ENCODE peak calls at places on chromosomes 6 and 20, in nine cellular contexts. One of them, this sample, is unnamed.
A peak's percentile ranks its signal among the peaks of the same experiment; 100 is the strongest.

GRCh38 chr20:33664085-33664761 is 2.1 kb downstream of the C20orf144 start:
- DNase-seq in cardiac muscle cell: no peak
- DNase-seq in WTC11: no peak
- DNase-seq in PC-3: no peak
- DNase-seq in choroid plexus epithelial cell: no peak
- DNase-seq in esophagus squamous epithelium: no peak
- DNase-seq in brain microvascular endothelial cell: no peak
- DNase-seq in AG04449: no peak
- DNase-seq in endothelial cell: no peak
- DNase-seq in this sample: no peak

GRCh38 chr6:22437665-22438064 is 131.7 kb upstream of the HDGFL1 start:
- DNase-seq in cardiac muscle cell: no peak
- DNase-seq in WTC11: no peak
- DNase-seq in PC-3: peak; percentile 38
- DNase-seq in choroid plexus epithelial cell: peak; percentile 5
- DNase-seq in esophagus squamous epithelium: no peak
- DNase-seq in brain microvascular endothelial cell: no peak
- DNase-seq in AG04449: no peak
- DNase-seq in endothelial cell: no peak
- DNase-seq in this sample: no peak

GRCh38 chr6:125922322-125922860 is 34.2 kb upstream of the HINT3 start:
- DNase-seq in cardiac muscle cell: no peak
- DNase-seq in WTC11: no peak
- DNase-seq in PC-3: peak; percentile 59
- DNase-seq in choroid plexus epithelial cell: no peak
- DNase-seq in esophagus squamous epithelium: no peak
- DNase-seq in brain microvascular endothelial cell: no peak
- DNase-seq in AG04449: no peak
- DNase-seq in endothelial cell: no peak
- DNase-seq in this sample: no peak

GRCh38 chr6:30443657-30444450 is 45.5 kb upstream of the HLA-E start:
- DNase-seq in cardiac muscle cell: peak; percentile 20
- DNase-seq in WTC11: peak; percentile 46
- DNase-seq in PC-3: no peak
- DNase-seq in choroid plexus epithelial cell: peak; percentile 17
- DNase-seq in esophagus squamous epithelium: no peak
- DNase-seq in brain microvascular endothelial cell: no peak
- DNase-seq in AG04449: no peak
- DNase-seq in endothelial cell: no peak
- DNase-seq in this sample: no peak

GRCh38 chr6:150252714-150253444 is 110.0 kb downstream of the PPP1R14C start:
- DNase-seq in cardiac muscle cell: no peak
- DNase-seq in WTC11: no peak
- DNase-seq in PC-3: peak; percentile 42
- DNase-seq in choroid plexus epithelial cell: no peak
- DNase-seq in esophagus squamous epithelium: no peak
- DNase-seq in brain microvascular endothelial cell: no peak
- DNase-seq in AG04449: no peak
- DNase-seq in endothelial cell: no peak
- DNase-seq in this sample: no peak

GRCh38 chr6:16944601-16945000 is 157.2 kb upstream of the STMND1 start:
- DNase-seq in cardiac muscle cell: peak; percentile 30
- DNase-seq in WTC11: no peak
- DNase-seq in PC-3: no peak
- DNase-seq in choroid plexus epithelial cell: no peak
- DNase-seq in esophagus squamous epithelium: no peak
- DNase-seq in brain microvascular endothelial cell: no peak
- DNase-seq in AG04449: no peak
- DNase-seq in endothelial cell: no peak
- DNase-seq in this sample: no peak

GRCh38 chr6:99184696-99185095 is 164.8 kb downstream of the FAXC start:
- DNase-seq in cardiac muscle cell: no peak
- DNase-seq in WTC11: no peak
- DNase-seq in PC-3: no peak
- DNase-seq in choroid plexus epithelial cell: no peak
- DNase-seq in esophagus squamous epithelium: no peak
- DNase-seq in brain microvascular endothelial cell: no peak
- DNase-seq in AG04449: no peak
- DNase-seq in endothelial cell: no peak
- DNase-seq in this sample: no peak

GRCh38 chr20:52746768-52747167 is 225.4 kb upstream of the TSHZ2 start:
- DNase-seq in cardiac muscle cell: peak; percentile 27
- DNase-seq in WTC11: no peak
- DNase-seq in PC-3: no peak
- DNase-seq in choroid plexus epithelial cell: no peak
- DNase-seq in esophagus squamous epithelium: no peak
- DNase-seq in brain microvascular endothelial cell: no peak
- DNase-seq in AG04449: no peak
- DNase-seq in endothelial cell: no peak
- DNase-seq in this sample: no peak

GRCh38 chr6:34528996-34529664 is 27.0 kb downstream of the SPDEF start:
- DNase-seq in cardiac muscle cell: no peak
- DNase-seq in WTC11: no peak
- DNase-seq in PC-3: no peak
- DNase-seq in choroid plexus epithelial cell: no peak
- DNase-seq in esophagus squamous epithelium: no peak
- DNase-seq in brain microvascular endothelial cell: no peak
- DNase-seq in AG04449: no peak
- DNase-seq in endothelial cell: no peak
- DNase-seq in this sample: no peak

GRCh38 chr6:34526241-34526972 is 29.7 kb downstream of the SPDEF start:
- DNase-seq in cardiac muscle cell: no peak
- DNase-seq in WTC11: no peak
- DNase-seq in PC-3: no peak
- DNase-seq in choroid plexus epithelial cell: no peak
- DNase-seq in esophagus squamous epithelium: no peak
- DNase-seq in brain microvascular endothelial cell: no peak
- DNase-seq in AG04449: no peak
- DNase-seq in endothelial cell: no peak
- DNase-seq in this sample: no peak

GRCh38 chr6:34526992-34527728 is 29.0 kb downstream of the SPDEF start:
- DNase-seq in cardiac muscle cell: peak; percentile 95
- DNase-seq in WTC11: peak; percentile 96
- DNase-seq in PC-3: peak; percentile 95
- DNase-seq in choroid plexus epithelial cell: peak; percentile 92
- DNase-seq in esophagus squamous epithelium: peak; percentile 64
- DNase-seq in brain microvascular endothelial cell: peak; percentile 89
- DNase-seq in AG04449: peak; percentile 26
- DNase-seq in endothelial cell: peak; percentile 97
- DNase-seq in this sample: peak; percentile 96

GRCh38 chr6:34529665-34530327 is 26.3 kb downstream of the SPDEF start:
- DNase-seq in cardiac muscle cell: peak; percentile 16
- DNase-seq in WTC11: no peak
- DNase-seq in PC-3: peak; percentile 53
- DNase-seq in choroid plexus epithelial cell: no peak
- DNase-seq in esophagus squamous epithelium: no peak
- DNase-seq in brain microvascular endothelial cell: no peak
- DNase-seq in AG04449: no peak
- DNase-seq in endothelial cell: no peak
- DNase-seq in this sample: no peak

DNA sequence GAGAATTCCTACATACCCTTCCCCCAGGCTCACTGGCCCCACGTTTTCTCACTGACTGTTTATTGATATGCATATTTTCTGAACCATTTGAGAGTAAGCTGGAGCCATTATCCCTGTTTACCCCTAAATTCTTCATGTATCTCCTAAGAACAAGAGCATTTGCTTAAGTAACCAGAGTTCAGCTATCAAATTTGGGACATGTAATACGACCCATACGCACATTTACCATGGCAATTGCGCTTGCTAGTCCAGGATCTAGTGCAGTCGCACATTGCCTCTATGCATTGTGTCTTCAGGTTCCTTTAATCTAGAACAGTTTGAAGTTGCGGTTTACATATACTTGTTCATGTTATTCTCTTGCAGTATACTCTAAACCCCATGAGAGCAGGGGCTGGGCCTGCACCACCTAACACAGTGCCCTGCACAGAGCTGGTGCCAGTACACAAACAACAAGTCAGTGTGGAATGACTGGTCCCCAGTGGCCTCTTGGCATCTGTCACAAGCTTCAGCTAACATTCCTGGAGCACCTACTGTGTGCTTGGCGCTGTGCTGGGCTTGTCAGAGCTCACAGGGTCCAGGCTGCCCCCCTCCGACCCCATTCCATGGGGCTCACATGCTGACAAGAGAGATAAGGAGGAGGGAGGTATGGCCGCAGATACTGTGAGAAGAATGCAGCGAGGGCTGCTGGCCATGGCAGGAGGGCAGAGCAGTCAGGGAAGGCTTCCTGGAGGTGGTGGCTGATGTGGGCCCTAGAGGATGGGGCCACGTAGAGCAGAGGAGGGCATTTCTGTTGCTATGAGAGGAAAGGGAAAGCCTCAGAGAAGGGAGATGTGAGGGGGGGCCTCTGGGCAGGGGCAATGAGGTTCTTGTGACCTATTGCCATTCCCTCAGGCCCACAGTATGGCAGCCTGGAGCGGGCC is 28.1 kb downstream of the SPDEF start:
- DNase-seq in cardiac muscle cell: no peak
- DNase-seq in WTC11: no peak
- DNase-seq in PC-3: no peak
- DNase-seq in choroid plexus epithelial cell: no peak
- DNase-seq in esophagus squamous epithelium: no peak
- DNase-seq in brain microvascular endothelial cell: no peak
- DNase-seq in AG04449: no peak
- DNase-seq in endothelial cell: no peak
- DNase-seq in this sample: no peak
- TF ChIP-seq CTCF in cardiac muscle cell: no peak
- TF ChIP-seq CTCF in WTC11: no peak
- TF ChIP-seq CTCF in PC-3: no peak
- TF ChIP-seq CTCF in choroid plexus epithelial cell: no peak
- TF ChIP-seq CTCF in esophagus squamous epithelium: no peak
- TF ChIP-seq CTCF in brain microvascular endothelial cell: no peak
- TF ChIP-seq CTCF in AG04449: no peak
- TF ChIP-seq CTCF in endothelial cell: no peak
- TF ChIP-seq CTCF in this sample: no peak

GRCh38 chr6:132598473-132598872 is 8.9 kb upstream of the TAAR5 start:
- DNase-seq in cardiac muscle cell: peak; percentile 2
- DNase-seq in WTC11: peak; percentile 14
- DNase-seq in PC-3: peak; percentile 38
- DNase-seq in choroid plexus epithelial cell: no peak
- DNase-seq in esophagus squamous epithelium: no peak
- DNase-seq in brain microvascular endothelial cell: no peak
- DNase-seq in AG04449: no peak
- DNase-seq in endothelial cell: peak; percentile 7
- DNase-seq in this sample: no peak
- TF ChIP-seq CTCF in cardiac muscle cell: peak; percentile 30
- TF ChIP-seq CTCF in WTC11: peak; percentile 35
- TF ChIP-seq CTCF in PC-3: peak; percentile 52
- TF ChIP-seq CTCF in choroid plexus epithelial cell: peak; percentile 33
- TF ChIP-seq CTCF in esophagus squamous epithelium: peak; percentile 40
- TF ChIP-seq CTCF in brain microvascular endothelial cell: peak; percentile 50
- TF ChIP-seq CTCF in AG04449: no peak
- TF ChIP-seq CTCF in endothelial cell: no peak
- TF ChIP-seq CTCF in this sample: no peak

GRCh38 chr6:135434095-135434494 is 63.4 kb downstream of the AHI1 start:
- DNase-seq in cardiac muscle cell: no peak
- DNase-seq in WTC11: no peak
- DNase-seq in PC-3: no peak
- DNase-seq in choroid plexus epithelial cell: no peak
- DNase-seq in esophagus squamous epithelium: no peak
- DNase-seq in brain microvascular endothelial cell: no peak
- DNase-seq in AG04449: no peak
- DNase-seq in endothelial cell: no peak
- DNase-seq in this sample: no peak

GRCh38 chr6:135439549-135439948 is 58.0 kb downstream of the AHI1 start:
- DNase-seq in cardiac muscle cell: no peak
- DNase-seq in WTC11: no peak
- DNase-seq in PC-3: no peak
- DNase-seq in choroid plexus epithelial cell: no peak
- DNase-seq in esophagus squamous epithelium: no peak
- DNase-seq in brain microvascular endothelial cell: no peak
- DNase-seq in AG04449: no peak
- DNase-seq in endothelial cell: no peak
- DNase-seq in this sample: no peak

GRCh38 chr6:135440087-135440792 is 57.3 kb downstream of the AHI1 start:
- DNase-seq in cardiac muscle cell: no peak
- DNase-seq in WTC11: no peak
- DNase-seq in PC-3: no peak
- DNase-seq in choroid plexus epithelial cell: peak; percentile 23
- DNase-seq in esophagus squamous epithelium: no peak
- DNase-seq in brain microvascular endothelial cell: no peak
- DNase-seq in AG04449: no peak
- DNase-seq in endothelial cell: no peak
- DNase-seq in this sample: no peak

GRCh38 chr6:135438907-135439535 is 58.5 kb downstream of the AHI1 start:
- DNase-seq in cardiac muscle cell: peak; percentile 40
- DNase-seq in WTC11: no peak
- DNase-seq in PC-3: peak; percentile 74
- DNase-seq in choroid plexus epithelial cell: peak; percentile 53
- DNase-seq in esophagus squamous epithelium: no peak
- DNase-seq in brain microvascular endothelial cell: peak; percentile 6
- DNase-seq in AG04449: no peak
- DNase-seq in endothelial cell: no peak
- DNase-seq in this sample: no peak
- TF ChIP-seq CTCF in cardiac muscle cell: peak; percentile 48
- TF ChIP-seq CTCF in WTC11: no peak
- TF ChIP-seq CTCF in PC-3: peak; percentile 66
- TF ChIP-seq CTCF in choroid plexus epithelial cell: peak; percentile 62
- TF ChIP-seq CTCF in esophagus squamous epithelium: peak; percentile 47
- TF ChIP-seq CTCF in brain microvascular endothelial cell: peak; percentile 45
- TF ChIP-seq CTCF in AG04449: peak; percentile 17
- TF ChIP-seq CTCF in endothelial cell: peak; percentile 55
- TF ChIP-seq CTCF in this sample: no peak

GRCh38 chr6:144106206-144106605 is 10.8 kb upstream of the SF3B5 start:
- DNase-seq in cardiac muscle cell: no peak
- DNase-seq in WTC11: no peak
- DNase-seq in PC-3: no peak
- DNase-seq in choroid plexus epithelial cell: no peak
- DNase-seq in esophagus squamous epithelium: no peak
- DNase-seq in brain microvascular endothelial cell: no peak
- DNase-seq in AG04449: no peak
- DNase-seq in endothelial cell: no peak
- DNase-seq in this sample: no peak

GRCh38 chr6:144104488-144104887 is 9.1 kb upstream of the SF3B5 start:
- DNase-seq in cardiac muscle cell: no peak
- DNase-seq in WTC11: no peak
- DNase-seq in PC-3: no peak
- DNase-seq in choroid plexus epithelial cell: no peak
- DNase-seq in esophagus squamous epithelium: no peak
- DNase-seq in brain microvascular endothelial cell: no peak
- DNase-seq in AG04449: no peak
- DNase-seq in endothelial cell: no peak
- DNase-seq in this sample: no peak

GRCh38 chr6:144103026-144103563 is 7.7 kb upstream of the SF3B5 start:
- DNase-seq in cardiac muscle cell: no peak
- DNase-seq in WTC11: no peak
- DNase-seq in PC-3: no peak
- DNase-seq in choroid plexus epithelial cell: no peak
- DNase-seq in esophagus squamous epithelium: no peak
- DNase-seq in brain microvascular endothelial cell: no peak
- DNase-seq in AG04449: no peak
- DNase-seq in endothelial cell: no peak
- DNase-seq in this sample: no peak

GRCh38 chr6:144110210-144110609 is 14.8 kb upstream of the SF3B5 start:
- DNase-seq in cardiac muscle cell: no peak
- DNase-seq in WTC11: no peak
- DNase-seq in PC-3: no peak
- DNase-seq in choroid plexus epithelial cell: no peak
- DNase-seq in esophagus squamous epithelium: no peak
- DNase-seq in brain microvascular endothelial cell: no peak
- DNase-seq in AG04449: no peak
- DNase-seq in endothelial cell: no peak
- DNase-seq in this sample: no peak

DNA sequence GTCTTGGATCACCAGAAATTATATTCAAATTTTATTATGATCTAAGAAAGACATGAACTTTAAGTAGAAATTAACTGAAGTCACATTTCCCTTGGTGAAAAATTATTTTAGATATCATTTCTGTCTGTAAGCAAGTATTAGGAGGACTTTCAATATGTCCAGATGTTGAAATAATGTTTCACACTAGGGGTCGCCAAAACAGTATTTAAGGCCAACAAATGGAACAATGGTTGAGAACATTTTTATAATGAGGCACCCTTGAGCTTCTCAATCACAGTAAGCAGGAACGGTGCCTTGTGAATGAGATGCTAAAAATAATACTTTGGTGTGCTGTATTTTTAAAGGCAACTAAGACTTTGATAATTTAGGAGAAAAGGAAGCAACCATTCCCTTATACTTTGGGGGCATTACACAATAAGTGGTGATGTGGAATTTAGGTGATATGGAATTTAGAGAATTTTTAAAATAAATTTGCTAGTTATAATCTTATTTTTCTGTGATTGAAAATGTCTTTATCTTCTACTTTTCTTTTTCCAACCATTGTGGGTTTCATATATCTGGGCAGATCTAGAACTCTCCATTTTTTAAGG is 9.6 kb upstream of the SF3B5 start:
- DNase-seq in cardiac muscle cell: peak; percentile 86
- DNase-seq in WTC11: no peak
- DNase-seq in PC-3: peak; percentile 81
- DNase-seq in choroid plexus epithelial cell: peak; percentile 90
- DNase-seq in esophagus squamous epithelium: no peak
- DNase-seq in brain microvascular endothelial cell: peak; percentile 69
- DNase-seq in AG04449: peak; percentile 36
- DNase-seq in endothelial cell: peak; percentile 49
- DNase-seq in this sample: no peak
- TF ChIP-seq CTCF in cardiac muscle cell: peak; percentile 55
- TF ChIP-seq CTCF in WTC11: peak; percentile 27
- TF ChIP-seq CTCF in PC-3: peak; percentile 80
- TF ChIP-seq CTCF in choroid plexus epithelial cell: peak; percentile 69
- TF ChIP-seq CTCF in esophagus squamous epithelium: peak; percentile 78
- TF ChIP-seq CTCF in brain microvascular endothelial cell: peak; percentile 48
- TF ChIP-seq CTCF in AG04449: peak; percentile 51
- TF ChIP-seq CTCF in endothelial cell: peak; percentile 66
- TF ChIP-seq CTCF in this sample: peak; percentile 66